ENCODE peak calls at places on chromosomes 1 and 21, in nine cellular contexts. N, L, V, W, Q, H, S, R and E are unnamed samples.

GRCh38 chr21:46035809-46036695 is 54.5 kb downstream of the COL6A1 start:
- DNase-seq in N (no peak), L (no peak), V (no peak), W (no peak), Q (no peak), H (peak; percentile 73), S (peak; percentile 7), R (peak; percentile 71), E (peak; percentile 86)

GRCh38 chr1:182446033-182446669 is 3.8 kb upstream of the RGSL1 start:
- DNase-seq in N (peak; percentile 33), L (peak; percentile 53), V (no peak), W (peak; percentile 64), Q (peak; percentile 56), H (no peak), S (peak; percentile 65), R (no peak), E (peak; percentile 69)

GRCh38 chr1:74235153-74235552 is at the start of gene TNNI3K:
- DNase-seq in N (no peak), L (no peak), V (no peak), W (no peak), Q (no peak), H (no peak), S (no peak), R (no peak), E (no peak)

GRCh38 chr1:34928865-34929496 is 469 bp downstream of the DLGAP3 start:
- DNase-seq in N (no peak), L (no peak), V (no peak), W (no peak), Q (no peak), H (no peak), S (peak; percentile 89), R (no peak), E (no peak)

GRCh38 chr1:154971341-154971998 is 923 bp upstream of the SHC1 start:
- DNase-seq in N (no peak), L (peak; percentile 75), V (no peak), W (no peak), Q (no peak), H (no peak), S (no peak), R (no peak), E (peak; percentile 35)

GRCh38 chr1:55146781-55147180 is 68.4 kb downstream of the USP24 start:
- DNase-seq in N (peak; percentile 13), L (peak; percentile 22), V (no peak), W (no peak), Q (no peak), H (no peak), S (peak; percentile 47), R (no peak), E (peak; percentile 31)

GRCh38 chr1:5938068-5938740 is 54.0 kb downstream of the NPHP4 start:
- DNase-seq in N (no peak), L (no peak), V (no peak), W (no peak), Q (no peak), H (no peak), S (no peak), R (no peak), E (peak; percentile 42)

GRCh38 chr1:93552751-93553455 is 105.0 kb downstream of the FNBP1L start:
- DNase-seq in N (no peak), L (no peak), V (no peak), W (peak; percentile 65), Q (peak; percentile 23), H (peak; percentile 31), S (no peak), R (no peak), E (peak; percentile 85)

GRCh38 chr1:151309851-151310323 is 17.3 kb downstream of the PI4KB start:
- DNase-seq in N (peak; percentile 56), L (no peak), V (no peak), W (peak; percentile 38), Q (peak; percentile 63), H (peak; percentile 43), S (no peak), R (no peak), E (peak; percentile 67)

GRCh38 chr1:216119600-216119999 is 303.6 kb downstream of the USH2A start:
- DNase-seq in N (peak; percentile 23), L (peak; percentile 39), V (no peak), W (peak; percentile 60), Q (peak; percentile 17), H (no peak), S (no peak), R (no peak), E (peak; percentile 50)

DNA sequence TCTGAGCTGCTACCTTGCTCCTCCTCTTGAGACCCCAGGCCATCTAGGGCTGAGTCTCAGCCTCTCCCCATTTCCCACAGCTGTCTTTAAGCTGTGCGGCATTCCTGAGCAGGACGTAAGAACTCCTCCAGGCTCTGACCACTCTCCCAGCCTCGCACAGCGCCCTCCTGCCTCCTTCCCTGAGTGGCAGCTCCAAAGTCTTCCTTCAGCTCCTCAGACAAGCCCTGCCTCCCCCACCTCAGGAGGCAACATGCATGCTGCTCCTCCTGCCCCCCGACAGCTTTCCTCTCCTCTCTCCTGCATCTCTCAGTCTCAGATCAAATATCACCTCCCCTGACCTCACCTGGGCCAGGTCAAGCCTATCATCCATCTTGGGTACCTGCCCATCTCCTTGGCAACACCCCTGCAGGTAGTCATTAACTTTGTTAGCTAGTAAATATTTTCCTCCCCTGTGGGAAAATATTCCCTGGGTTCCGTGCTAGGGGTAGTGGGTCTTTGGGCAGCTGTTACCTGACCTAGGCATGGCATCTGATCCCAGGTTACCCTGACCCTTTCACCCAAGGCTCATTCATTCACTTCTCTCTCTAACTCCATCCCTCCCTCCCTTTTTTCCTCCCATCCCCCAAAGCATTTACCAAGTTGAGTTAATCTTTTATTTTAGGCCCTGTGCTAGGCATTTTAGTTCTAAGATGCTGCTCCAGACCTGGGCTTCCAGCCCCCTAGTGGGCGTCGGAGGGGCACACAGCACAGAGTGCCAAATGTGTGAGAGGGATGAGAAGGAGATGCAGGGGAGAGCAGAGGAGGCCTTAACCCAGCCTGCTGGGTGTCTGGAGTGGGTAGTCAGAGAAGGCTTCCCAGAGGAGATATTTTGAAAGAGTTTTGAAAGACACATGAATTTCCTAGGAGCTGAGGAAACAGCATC is 419.9 kb downstream of the PTPRU start:
- DNase-seq in N (peak; percentile 24), L (peak; percentile 7), V (no peak), W (no peak), Q (peak; percentile 58), H (no peak), S (peak; percentile 41), R (no peak), E (no peak)
- TF ChIP-seq CTCF in N (peak; percentile 58), L (no peak), V (no peak), W (peak; percentile 32), Q (peak; percentile 76), H (peak; percentile 14), S (peak; percentile 34), R (peak; percentile 4), E (peak; percentile 45)

GRCh38 chr1:53062731-53063591 is 948 bp downstream of the PODN start:
- DNase-seq in N (no peak), L (no peak), V (no peak), W (no peak), Q (peak; percentile 59), H (peak; percentile 26), S (no peak), R (no peak), E (no peak)
- H3K4me3 ChIP-seq in N (peak overlapping the region; percentile 41), L (no peak overlapping the region), V (peak overlapping the region; percentile 29), W (peak overlapping the region; percentile 81), Q (peak overlapping the region; percentile 66), H (peak overlapping the region; percentile 66), S (no peak overlapping the region), R (peak overlapping the region; percentile 67), E (peak overlapping the region; percentile 64)

DNA sequence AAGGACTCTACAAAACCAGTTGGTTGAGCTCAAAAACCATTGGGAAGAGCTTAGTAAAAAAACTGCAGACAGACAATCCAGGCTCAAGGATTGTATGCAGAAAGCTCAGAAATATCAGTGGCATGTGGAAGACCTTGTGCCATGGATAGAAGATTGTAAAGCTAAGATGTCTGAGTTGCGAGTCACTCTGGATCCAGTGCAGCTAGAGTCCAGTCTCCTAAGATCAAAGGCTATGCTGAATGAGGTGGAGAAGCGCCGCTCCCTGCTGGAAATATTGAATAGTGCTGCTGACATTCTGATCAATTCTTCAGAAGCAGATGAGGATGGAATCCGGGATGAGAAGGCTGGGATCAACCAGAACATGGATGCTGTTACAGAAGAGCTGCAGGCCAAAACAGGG is 104.0 kb upstream of the BMP8A start:
- DNase-seq in N (no peak), L (peak; percentile 65), V (no peak), W (peak; percentile 93), Q (no peak), H (no peak), S (peak; percentile 53), R (no peak), E (peak; percentile 84)
- TF ChIP-seq CTCF in N (peak; percentile 20), L (peak; percentile 38), V (no peak), W (peak; percentile 61), Q (peak; percentile 20), H (no peak), S (peak; percentile 58), R (no peak), E (peak; percentile 40)

GRCh38 chr1:205191127-205191577 is 20.4 kb downstream of the DSTYK start:
- DNase-seq in N (no peak), L (no peak), V (no peak), W (peak; percentile 65), Q (no peak), H (no peak), S (no peak), R (no peak), E (peak; percentile 24)
- H3K4me3 ChIP-seq in N (no peak overlapping the region), L (no peak overlapping the region), V (no peak overlapping the region), W (no peak overlapping the region), Q (peak overlapping the region; percentile 6), H (no peak overlapping the region), S (no peak overlapping the region), R (no peak overlapping the region), E (no peak overlapping the region)

GRCh38 chr1:41021526-41022308 is at the start of gene SLFNL1:
- DNase-seq in N (peak; percentile 40), L (no peak), V (no peak), W (no peak), Q (peak; percentile 32), H (peak; percentile 45), S (peak; percentile 43), R (no peak), E (peak; percentile 48)
- TF ChIP-seq CTCF in N (peak; percentile 24), L (no peak), V (no peak), W (no peak), Q (no peak), H (no peak), S (no peak), R (no peak), E (peak; percentile 27)

GRCh38 chr1:25505706-25506385 is 37.6 kb upstream of the LDLRAP1 start:
- DNase-seq in N (no peak), L (no peak), V (no peak), W (no peak), Q (no peak), H (no peak), S (no peak), R (no peak), E (no peak)
- H3K4me3 ChIP-seq in N (no peak overlapping the region), L (no peak overlapping the region), V (no peak overlapping the region), W (no peak overlapping the region), Q (peak overlapping the region; percentile 40), H (no peak overlapping the region), S (no peak overlapping the region), R (no peak overlapping the region), E (no peak overlapping the region)

DNA sequence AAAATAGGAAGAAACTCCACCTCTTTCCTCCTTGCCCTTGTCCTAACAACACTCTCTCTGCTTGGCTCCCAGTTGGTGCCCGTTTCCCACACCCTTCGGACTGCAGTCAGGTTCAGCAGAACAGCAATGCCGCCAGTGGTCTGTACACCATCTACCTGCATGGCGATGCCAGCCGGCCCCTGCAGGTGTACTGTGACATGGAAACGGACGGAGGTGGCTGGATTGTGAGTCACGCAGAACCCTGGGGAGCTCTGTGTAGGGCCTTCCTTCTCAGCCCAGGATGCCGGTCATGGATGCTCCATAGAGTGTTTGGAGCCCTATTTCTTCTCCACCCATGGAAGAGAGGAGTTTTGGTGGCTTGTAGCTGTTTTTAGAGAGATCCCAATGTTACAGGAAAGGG is 60.9 kb downstream of the TNN start:
- DNase-seq in N (no peak), L (no peak), V (no peak), W (no peak), Q (no peak), H (no peak), S (no peak), R (no peak), E (no peak)
- TF ChIP-seq CTCF in N (no peak), L (no peak), V (no peak), W (no peak), Q (no peak), H (no peak), S (no peak), R (no peak), E (no peak)